ENCODE peak calls at places on chromosomes 2 and 18, in eight cellular contexts. O is HT1080; D is AG09309; U is transverse colon; I is HTR-8/SVneo; R is stimulated activated CD8-positive, alpha-beta memory T cell treated with anti-CD3 and anti-CD28 coated beads, Interleukin-4, amount 100 ng/mL, for 24 hours; G is SHP77; T is omental fat pad. F is an unnamed sample.

GRCh38 chr2:112073875-112074274 is 18.8 kb downstream of the TMEM87B start:
- DNase-seq in I (no peak), T (no peak), U (no peak), D (no peak), O (no peak), R (no peak), G (peak), F (no peak)

GRCh38 chr18:63476666-63477065 is at the start of gene SERPINB5:
- DNase-seq in T (no peak), R (no peak), U (peak), D (no peak), I (no peak), O (peak), G (no peak), F (no peak)

GRCh38 chr2:148645925-148646559 is 1.5 kb downstream of the EPC2 start:
- DNase-seq in T (no peak), R (peak), I (peak), O (peak), G (peak), U (peak), D (peak), F (peak)

GRCh38 chr2:66850406-66850805 is 415.5 kb downstream of the MEIS1 start:
- DNase-seq in G (no peak), T (no peak), R (no peak), O (no peak), D (no peak), U (peak), I (no peak), F (no peak)

GRCh38 chr2:178484245-178485041 is 4.2 kb downstream of the PLEKHA3 start:
- DNase-seq in R (no peak), T (no peak), D (no peak), U (no peak), I (no peak), O (no peak), G (peak), F (peak)

GRCh38 chr2:18787726-18788125 is 198.4 kb upstream of the NT5C1B start:
- DNase-seq in U (no peak), T (no peak), D (no peak), I (no peak), G (no peak), O (no peak), R (no peak), F (no peak)

GRCh38 chr18:11986061-11986460 is 4.8 kb downstream of the IMPA2 start:
- DNase-seq in U (no peak), G (no peak), T (no peak), I (no peak), O (no peak), R (no peak), D (no peak), F (no peak)

GRCh38 chr2:173354073-173354600 is 535 bp upstream of the CDCA7 start:
- DNase-seq in U (no peak), T (no peak), D (no peak), R (peak), G (peak), I (peak), O (no peak), F (no peak)

GRCh38 chr2:16821696-16822095 is 156.1 kb upstream of the CYRIA start:
- DNase-seq in T (no peak), D (no peak), R (no peak), O (peak), U (no peak), G (no peak), I (no peak), F (no peak)

GRCh38 chr2:207974214-207974600 is 51.1 kb downstream of the PLEKHM3 start:
- DNase-seq in D (no peak), U (no peak), I (no peak), O (no peak), G (no peak), R (no peak), T (no peak), F (peak)

GRCh38 chr18:64132871-64133270 is 16.0 kb downstream of the LINC00305 start:
- DNase-seq in I (no peak), U (no peak), R (no peak), D (no peak), T (no peak), O (no peak), G (no peak), F (no peak)

F was measured in choroid plexus epithelial cell.